ENCODE peak calls at places on chromosomes 6 and 20, in six cellular contexts. A is activated CD4-positive, alpha-beta T cell treated with anti-CD3 and anti-CD28 coated beads, Interleukin-2, amount 10 ng/mL, durations not matched to agents 7 days and 5 days; N is left cardiac atrium; S is prostate gland; F is activated naive CD8-positive, alpha-beta T cell treated with anti-CD3 and anti-CD28 coated beads, Interleukin-2, amount 50 U/mL, for 24 hours; L is ovary. Z is an unnamed sample.

GRCh38 chr6:97726378-97726777 is 443.4 kb upstream of the MMS22L start:
- DNase-seq in A (no peak), N (no peak), S (no peak), F (no peak), L (no peak), Z (no peak)

GRCh38 chr20:59016795-59017492 is 2.3 kb upstream of the TUBB1 start:
- DNase-seq in A (peak), N (no peak), S (no peak), F (no peak), L (no peak), Z (peak)

GRCh38 chr6:11785449-11785951 is 6.9 kb upstream of the ADTRP start:
- DNase-seq in A (no peak), N (no peak), S (peak), F (no peak), L (no peak), Z (no peak)

GRCh38 chr6:120122401-120122800 is 772.8 kb upstream of the MAN1A1 start:
- DNase-seq in A (no peak), N (no peak), S (no peak), F (no peak), L (no peak), Z (no peak)

GRCh38 chr20:50959543-50960126 is 1.0 kb downstream of the MOCS3 start:
- DNase-seq in A (no peak), N (no peak), S (no peak), F (no peak), L (no peak), Z (no peak)

GRCh38 chr20:13756551-13756950 is 28.2 kb downstream of the ESF1 start:
- DNase-seq in A (no peak), N (no peak), S (no peak), F (no peak), L (no peak), Z (no peak)

GRCh38 chr6:106870069-106870468 is 104.5 kb downstream of the CD24 start:
- DNase-seq in A (no peak), N (no peak), S (no peak), F (no peak), L (no peak), Z (no peak)

GRCh38 chr20:50659975-50660670 is 31.2 kb downstream of the RIPOR3 start:
- DNase-seq in A (no peak), N (no peak), S (no peak), F (no peak), L (peak), Z (no peak)

GRCh38 chr20:44643596-44644383 is 7.7 kb downstream of the ADA start:
- DNase-seq in A (peak), N (peak), S (no peak), F (peak), L (peak), Z (peak)

GRCh38 chr6:121885399-121886152 is 450.1 kb downstream of the GJA1 start:
- DNase-seq in A (no peak), N (no peak), S (no peak), F (no peak), L (no peak), Z (no peak)

GRCh38 chr6:3750324-3751018 is 1.0 kb downstream of the PXDC1 start:
- DNase-seq in A (no peak), N (peak), S (peak), F (peak), L (peak), Z (peak)

GRCh38 chr6:6351626-6352025 is 31.2 kb upstream of the F13A1 start:
- DNase-seq in A (no peak), N (no peak), S (no peak), F (no peak), L (no peak), Z (no peak)

GRCh38 chr6:163777379-163777686 is 362.8 kb downstream of the QKI start:
- DNase-seq in A (no peak), N (no peak), S (no peak), F (no peak), L (no peak), Z (no peak)

GRCh38 chr6:128519132-128519930 is 1.1 kb downstream of the PTPRK start:
- DNase-seq in A (peak), N (peak), S (peak), F (peak), L (peak), Z (peak)

GRCh38 chr20:10642859-10643559 is 30.8 kb downstream of the JAG1 start:
- DNase-seq in A (no peak), N (no peak), S (no peak), F (no peak), L (no peak), Z (no peak)

GRCh38 chr20:48725589-48725991 is 102.2 kb downstream of the PREX1 start:
- DNase-seq in A (no peak), N (no peak), S (no peak), F (no peak), L (no peak), Z (no peak)

GRCh38 chr6:161411265-161411944 is 137.5 kb upstream of the AGPAT4 start:
- DNase-seq in A (no peak), N (no peak), S (no peak), F (no peak), L (no peak), Z (no peak)

GRCh38 chr20:50470249-50470858 is 39.8 kb upstream of the PTPN1 start:
- DNase-seq in A (no peak), N (no peak), S (no peak), F (no peak), L (no peak), Z (no peak)

GRCh38 chr6:10276888-10277287 is 138.0 kb downstream of the TFAP2A start:
- DNase-seq in A (no peak), N (no peak), S (no peak), F (no peak), L (no peak), Z (no peak)

GRCh38 chr6:3396503-3397180 is 60.2 kb downstream of the SLC22A23 start:
- DNase-seq in A (no peak), N (no peak), S (peak), F (no peak), L (no peak), Z (no peak)